ENCODE peak calls at places on chromosomes 1 and 21, in ten cellular contexts. K, Y, L, A, P, W, E, M, V and O are unnamed samples.

GRCh38 chr1:93005252-93005598 is 44.0 kb upstream of the DIPK1A start:
- DNase-seq in K (no peak), Y (no peak), L (no peak), A (no peak), P (no peak), W (peak; percentile 70), E (no peak), M (peak; percentile 60), V (no peak), O (no peak)

GRCh38 chr1:177119311-177119710 is 45.2 kb downstream of the ASTN1 start:
- DNase-seq in K (no peak), Y (peak; percentile 72), L (no peak), A (no peak), P (no peak), W (no peak), E (no peak), M (no peak), V (no peak), O (no peak)

GRCh38 chr21:27380303-27380702 is 413.4 kb upstream of the ADAMTS5 start:
- DNase-seq in K (no peak), Y (no peak), L (no peak), A (peak; percentile 7), P (no peak), W (no peak), E (no peak), M (no peak), V (no peak), O (no peak)

GRCh38 chr1:10901091-10901893 is 104.8 kb upstream of the CASZ1 start:
- DNase-seq in K (no peak), Y (no peak), L (peak; percentile 37), A (peak; percentile 70), P (no peak), W (no peak), E (no peak), M (no peak), V (peak; percentile 64), O (no peak)

GRCh38 chr1:246068619-246069509 is 438.2 kb downstream of the SMYD3 start:
- DNase-seq in K (no peak), Y (no peak), L (no peak), A (peak; percentile 8), P (no peak), W (no peak), E (no peak), M (no peak), V (peak; percentile 10), O (no peak)

GRCh38 chr21:16908087-16908486 is 604.8 kb upstream of the CXADR start:
- DNase-seq in K (no peak), Y (no peak), L (peak; percentile 80), A (peak; percentile 22), P (no peak), W (no peak), E (no peak), M (no peak), V (peak; percentile 11), O (peak; percentile 13)

GRCh38 chr1:66395202-66396061 is 138.5 kb upstream of the SGIP1 start:
- DNase-seq in K (peak; percentile 61), Y (no peak), L (no peak), A (no peak), P (no peak), W (peak; percentile 60), E (no peak), M (no peak), V (peak; percentile 38), O (peak; percentile 64)

GRCh38 chr1:38115682-38116187 is 69.1 kb upstream of the POU3F1 start:
- DNase-seq in K (no peak), Y (no peak), L (no peak), A (no peak), P (no peak), W (no peak), E (no peak), M (no peak), V (no peak), O (no peak)

GRCh38 chr1:160546942-160547341 is 23.9 kb upstream of the SLAMF6 start:
- DNase-seq in K (no peak), Y (no peak), L (no peak), A (no peak), P (no peak), W (no peak), E (no peak), M (no peak), V (no peak), O (no peak)
- H3K4me1 ChIP-seq in K (no peaks in the 10 kb centered on the region), Y (no peaks in the 10 kb centered on the region), L (no peaks in the 10 kb centered on the region), A (no peaks in the 10 kb centered on the region), P (no peaks in the 10 kb centered on the region), W (peaks cover 72% of the 10 kb centered on the region), E (no peaks in the 10 kb centered on the region), M (no peaks in the 10 kb centered on the region), V (peaks cover 7% of the 10 kb centered on the region), O (no peaks in the 10 kb centered on the region)

GRCh38 chr21:45643021-45643980 is at the start of gene PCBP3:
- DNase-seq in K (peak; percentile 89), Y (peak; percentile 99), L (peak; percentile 87), A (peak; percentile 96), P (peak; percentile 97), W (no peak), E (peak; percentile 98), M (peak; percentile 99), V (peak; percentile 81), O (peak; percentile 97)
- H3K9ac ChIP-seq in K (peak within 1 kb of the TSS; percentile 40), Y (no peak within 1 kb of the TSS), L (no peak within 1 kb of the TSS), A (peak within 1 kb of the TSS; percentile 31), P (peak within 1 kb of the TSS; percentile 55), W (no peak within 1 kb of the TSS), E (no peak within 1 kb of the TSS), M (peak within 1 kb of the TSS; percentile 8), V (no peak within 1 kb of the TSS), O (peak within 1 kb of the TSS; percentile 78)

DNA sequence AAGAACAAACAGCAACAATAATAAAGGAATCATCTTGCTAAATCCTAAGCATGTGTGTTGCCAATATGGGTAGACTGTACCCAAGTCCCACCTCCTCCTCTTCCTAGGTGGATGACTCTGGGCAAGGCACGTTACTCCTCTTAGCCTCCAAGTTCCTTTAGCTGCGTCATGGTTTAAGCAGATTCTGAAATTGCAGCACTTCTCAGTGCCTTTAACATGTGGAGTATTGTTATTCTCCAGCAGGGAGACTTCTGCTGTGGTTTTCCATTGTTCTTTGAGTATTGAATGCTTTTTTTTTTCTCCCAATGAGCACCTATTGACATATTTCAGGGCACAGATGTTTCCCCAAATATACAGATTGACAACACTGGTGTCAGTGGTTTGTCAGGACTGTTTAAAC is 15.5 kb downstream of the ARHGEF10L start:
- DNase-seq in K (no peak), Y (no peak), L (no peak), A (no peak), P (no peak), W (no peak), E (no peak), M (no peak), V (no peak), O (no peak)
- H3K4me1 ChIP-seq in K (peaks cover 22% of the 10 kb centered on the region), Y (peaks cover 25% of the 10 kb centered on the region), L (peaks cover 23% of the 10 kb centered on the region), A (peaks cover 49% of the 10 kb centered on the region), P (no peaks in the 10 kb centered on the region), W (no peaks in the 10 kb centered on the region), E (peaks cover 33% of the 10 kb centered on the region), M (peaks cover 10% of the 10 kb centered on the region), V (peaks cover 25% of the 10 kb centered on the region), O (peaks cover 53% of the 10 kb centered on the region)

GRCh38 chr1:54885863-54886723 is 902 bp downstream of the DHCR24 start:
- DNase-seq in K (no peak), Y (peak; percentile 31), L (peak; percentile 67), A (peak; percentile 43), P (peak; percentile 82), W (peak; percentile 72), E (no peak), M (no peak), V (peak; percentile 77), O (peak; percentile 39)
- H3K9ac ChIP-seq in K (peak overlapping the region; percentile 17), Y (peak overlapping the region; percentile 47), L (peak overlapping the region; percentile 48), A (peak overlapping the region; percentile 57), P (peak overlapping the region; percentile 90), W (peak overlapping the region; percentile 98), E (peak overlapping the region; percentile 65), M (peak overlapping the region; percentile 69), V (peak overlapping the region; percentile 62), O (peak overlapping the region; percentile 90)

GRCh38 chr1:67748630-67749029 is 63.6 kb downstream of the GADD45A start:
- DNase-seq in K (peak; percentile 84), Y (no peak), L (peak; percentile 88), A (peak; percentile 79), P (no peak), W (no peak), E (no peak), M (peak; percentile 45), V (peak; percentile 81), O (peak; percentile 81)

GRCh38 chr1:67749263-67749843 is 64.4 kb downstream of the GADD45A start:
- DNase-seq in K (no peak), Y (peak; percentile 28), L (no peak), A (no peak), P (peak; percentile 95), W (no peak), E (peak; percentile 81), M (no peak), V (no peak), O (no peak)

GRCh38 chr1:67748147-67748546 is 63.1 kb downstream of the GADD45A start:
- DNase-seq in K (no peak), Y (no peak), L (no peak), A (no peak), P (no peak), W (no peak), E (no peak), M (no peak), V (no peak), O (no peak)

GRCh38 chr1:67747667-67748066 is 62.7 kb downstream of the GADD45A start:
- DNase-seq in K (peak; percentile 72), Y (no peak), L (peak; percentile 93), A (peak; percentile 73), P (no peak), W (no peak), E (no peak), M (no peak), V (no peak), O (peak; percentile 58)

GRCh38 chr1:67746299-67746698 is 61.3 kb downstream of the GADD45A start:
- DNase-seq in K (no peak), Y (peak; percentile 43), L (peak; percentile 77), A (peak; percentile 63), P (peak; percentile 55), W (no peak), E (no peak), M (no peak), V (no peak), O (no peak)
- H3K4me1 ChIP-seq in K (peaks cover 20% of the 10 kb centered on the region), Y (peaks cover 69% of the 10 kb centered on the region), L (peaks cover 29% of the 10 kb centered on the region), A (peaks cover 59% of the 10 kb centered on the region), P (peaks cover 28% of the 10 kb centered on the region), W (peaks cover 27% of the 10 kb centered on the region), E (peaks cover 19% of the 10 kb centered on the region), M (peaks cover 52% of the 10 kb centered on the region), V (peaks cover 44% of the 10 kb centered on the region), O (peaks cover 56% of the 10 kb centered on the region)

GRCh38 chr1:25743164-25744139 is 56.5 kb upstream of the SELENON start:
- DNase-seq in K (peak; percentile 35), Y (no peak), L (peak; percentile 24), A (peak; percentile 88), P (no peak), W (no peak), E (no peak), M (no peak), V (no peak), O (peak; percentile 18)
- H3K9ac ChIP-seq in K (no peak overlapping the region), Y (no peak overlapping the region), L (no peak overlapping the region), A (peak overlapping the region; percentile 23), P (no peak overlapping the region), W (no peak overlapping the region), E (no peak overlapping the region), M (no peak overlapping the region), V (no peak overlapping the region), O (peak overlapping the region; percentile 85)